ENCODE peak calls at places on chromosome 3, in nine cellular contexts. G is mesendoderm, F is body of pancreas, Y is psoas muscle, R is HCT116, K is breast epithelium, O is A673, C is esophagus squamous epithelium, S is DND-41. W is an unnamed sample.

GRCh38 chr3:53158700-53159414 is 2.2 kb upstream of the PRKCD start:
- DNase-seq in G (no peak), F (no peak), Y (no peak), R (no peak), K (no peak), O (no peak), C (no peak), S (no peak), W (no peak)

GRCh38 chr3:142586803-142587406 is 8.4 kb upstream of the ATR start:
- DNase-seq in G (peak; percentile 91), F (peak; percentile 77), Y (no peak), R (peak; percentile 80), K (no peak), O (peak; percentile 81), C (no peak), S (peak; percentile 34), W (peak; percentile 41)

GRCh38 chr3:185176756-185177359 is 24.0 kb upstream of the C3orf70 start:
- DNase-seq in G (peak; percentile 35), F (peak; percentile 14), Y (no peak), R (peak; percentile 8), K (no peak), O (peak; percentile 63), C (no peak), S (peak; percentile 39), W (peak; percentile 37)

GRCh38 chr3:111810909-111811308 is 48.2 kb upstream of the PHLDB2 start:
- DNase-seq in G (no peak), F (no peak), Y (no peak), R (peak; percentile 43), K (no peak), O (peak; percentile 48), C (no peak), S (no peak), W (no peak)

GRCh38 chr3:8608041-8608790 is 36.4 kb downstream of the SSUH2 start:
- DNase-seq in G (no peak), F (no peak), Y (no peak), R (no peak), K (peak; percentile 10), O (no peak), C (no peak), S (no peak), W (no peak)

GRCh38 chr3:124201786-124202185 is 209.9 kb upstream of the ROPN1 start:
- DNase-seq in G (no peak), F (no peak), Y (no peak), R (no peak), K (no peak), O (no peak), C (no peak), S (no peak), W (no peak)

GRCh38 chr3:16305121-16305541 is 40.1 kb downstream of the OXNAD1 start:
- DNase-seq in G (no peak), F (no peak), Y (no peak), R (no peak), K (no peak), O (no peak), C (no peak), S (no peak), W (no peak)

GRCh38 chr3:65928110-65928509 is 110.6 kb downstream of the MAGI1 start:
- DNase-seq in G (no peak), F (peak; percentile 16), Y (no peak), R (no peak), K (no peak), O (no peak), C (no peak), S (no peak), W (no peak)

GRCh38 chr3:72375237-72376154 is 472.7 kb downstream of the SHQ1 start:
- DNase-seq in G (no peak), F (no peak), Y (no peak), R (no peak), K (no peak), O (no peak), C (no peak), S (no peak), W (no peak)

GRCh38 chr3:142273501-142273900 is 48.1 kb upstream of the GK5 start:
- DNase-seq in G (no peak), F (no peak), Y (no peak), R (no peak), K (no peak), O (peak; percentile 64), C (no peak), S (no peak), W (no peak)

GRCh38 chr3:23475446-23475845 is 272.3 kb downstream of the UBE2E2 start:
- DNase-seq in G (no peak), F (no peak), Y (no peak), R (no peak), K (no peak), O (no peak), C (no peak), S (no peak), W (no peak)

GRCh38 chr3:32725721-32726120 is 40.7 kb downstream of the CNOT10 start:
- DNase-seq in G (no peak), F (no peak), Y (no peak), R (no peak), K (no peak), O (no peak), C (no peak), S (no peak), W (no peak)

GRCh38 chr3:33884701-33885100 is 86.3 kb downstream of the PDCD6IP start:
- DNase-seq in G (no peak), F (no peak), Y (no peak), R (no peak), K (no peak), O (no peak), C (no peak), S (no peak), W (no peak)

GRCh38 chr3:33883538-33884203 is 85.2 kb downstream of the PDCD6IP start:
- DNase-seq in G (peak; percentile 27), F (peak; percentile 36), Y (no peak), R (peak; percentile 23), K (no peak), O (peak; percentile 85), C (no peak), S (peak; percentile 17), W (no peak)

GRCh38 chr3:33885496-33885895 is 87.1 kb downstream of the PDCD6IP start:
- DNase-seq in G (no peak), F (no peak), Y (no peak), R (no peak), K (no peak), O (no peak), C (no peak), S (no peak), W (no peak)

GRCh38 chr3:33886015-33886414 is 87.6 kb downstream of the PDCD6IP start:
- DNase-seq in G (no peak), F (no peak), Y (no peak), R (no peak), K (no peak), O (no peak), C (no peak), S (no peak), W (no peak)

GRCh38 chr3:33884204-33884561 is 85.8 kb downstream of the PDCD6IP start:
- DNase-seq in G (peak; percentile 32), F (no peak), Y (no peak), R (no peak), K (no peak), O (peak; percentile 52), C (no peak), S (no peak), W (no peak)
- H3K4me3 ChIP-seq in G (no peak overlapping the region), F (no peak overlapping the region), Y (peak overlapping the region; percentile 54), R (no peak overlapping the region), K (no peak overlapping the region), O (peak overlapping the region; percentile 15), C (no peak overlapping the region), S (no peak overlapping the region), W (no peak overlapping the region)

GRCh38 chr3:45773714-45774449 is 22.5 kb downstream of the SLC6A20 start:
- DNase-seq in G (no peak), F (no peak), Y (no peak), R (no peak), K (no peak), O (no peak), C (no peak), S (no peak), W (no peak)

GRCh38 chr3:45773044-45773443 is 23.3 kb downstream of the SLC6A20 start:
- DNase-seq in G (no peak), F (no peak), Y (no peak), R (no peak), K (no peak), O (no peak), C (no peak), S (no peak), W (no peak)

GRCh38 chr3:45772341-45773035 is 23.8 kb downstream of the SLC6A20 start:
- DNase-seq in G (no peak), F (no peak), Y (no peak), R (no peak), K (no peak), O (no peak), C (no peak), S (peak; percentile 62), W (no peak)

GRCh38 chr3:45771831-45772230 is 24.5 kb downstream of the SLC6A20 start:
- DNase-seq in G (no peak), F (no peak), Y (no peak), R (no peak), K (no peak), O (no peak), C (no peak), S (no peak), W (no peak)

GRCh38 chr3:45771166-45771775 is 25.1 kb downstream of the SLC6A20 start:
- DNase-seq in G (no peak), F (no peak), Y (no peak), R (no peak), K (no peak), O (no peak), C (no peak), S (no peak), W (no peak)
- H3K27me3 ChIP-seq in G (no peaks in the 10 kb centered on the region), F (no peaks in the 10 kb centered on the region), Y (no peaks in the 10 kb centered on the region), R (no peaks in the 10 kb centered on the region), K (no peaks in the 10 kb centered on the region), O (no peaks in the 10 kb centered on the region), C (peaks cover 27% of the 10 kb centered on the region), S (no peaks in the 10 kb centered on the region), W (no peaks in the 10 kb centered on the region)

GRCh38 chr3:109731639-109732473 is 394.5 kb upstream of the DPPA4 start:
- DNase-seq in G (peak; percentile 58), F (peak; percentile 61), Y (no peak), R (peak; percentile 29), K (no peak), O (peak; percentile 58), C (no peak), S (peak; percentile 68), W (peak; percentile 4)
- H3K4me3 ChIP-seq in G (no peak overlapping the region), F (no peak overlapping the region), Y (no peak overlapping the region), R (no peak overlapping the region), K (no peak overlapping the region), O (no peak overlapping the region), C (no peak overlapping the region), S (no peak overlapping the region), W (no peak overlapping the region)

GRCh38 chr3:14554715-14555114 is 14.6 kb upstream of the GRIP2 start:
- DNase-seq in G (no peak), F (no peak), Y (no peak), R (no peak), K (no peak), O (no peak), C (no peak), S (no peak), W (no peak)
- H3K27me3 ChIP-seq in G (no peaks in the 10 kb centered on the region), F (no peaks in the 10 kb centered on the region), Y (no peaks in the 10 kb centered on the region), R (no peaks in the 10 kb centered on the region), K (peaks cover 4% of the 10 kb centered on the region), O (no peaks in the 10 kb centered on the region), C (peaks cover 77% of the 10 kb centered on the region), S (no peaks in the 10 kb centered on the region), W (no peaks in the 10 kb centered on the region)

GRCh38 chr3:47577583-47578118 is 1.0 kb downstream of the CSPG5 start:
- DNase-seq in G (no peak), F (peak; percentile 4), Y (peak; percentile 29), R (no peak), K (no peak), O (no peak), C (no peak), S (no peak), W (peak; percentile 81)
- H3K4me3 ChIP-seq in G (no peak overlapping the region), F (peak overlapping the region; percentile 27), Y (peak overlapping the region; percentile 72), R (no peak overlapping the region), K (peak overlapping the region; percentile 71), O (peak overlapping the region; percentile 44), C (peak overlapping the region; percentile 59), S (no peak overlapping the region), W (peak overlapping the region; percentile 55)

GRCh38 chr3:10883478-10884234 is 67.6 kb downstream of the SLC6A11 start:
- DNase-seq in G (peak; percentile 41), F (peak; percentile 5), Y (no peak), R (peak; percentile 8), K (no peak), O (peak; percentile 22), C (no peak), S (peak; percentile 6), W (peak; percentile 73)
- H3K27me3 ChIP-seq in G (no peaks in the 10 kb centered on the region), F (no peaks in the 10 kb centered on the region), Y (peaks cover 2% of the 10 kb centered on the region), R (peaks cover 56% of the 10 kb centered on the region), K (no peaks in the 10 kb centered on the region), O (peaks cover 8% of the 10 kb centered on the region), C (peaks cover 9% of the 10 kb centered on the region), S (no peaks in the 10 kb centered on the region), W (peaks cover 2% of the 10 kb centered on the region)

W was measured in H7.